ENCODE peak calls at places on chromosomes 3 and 15, in four cellular contexts. J, A, S and W are unnamed samples.

GRCh38 chr3:188338081-188338480 is 184.1 kb downstream of the LPP start:
- DNase-seq in A (no peak), S (no peak), J (no peak), W (no peak)

GRCh38 chr15:58459562-58459961 is 27.8 kb downstream of the LIPC start:
- DNase-seq in A (no peak), S (no peak), J (no peak), W (no peak)

GRCh38 chr3:64067510-64068346 is 44.4 kb upstream of the PSMD6 start:
- DNase-seq in S (no peak), J (no peak), A (no peak), W (no peak)

GRCh38 chr15:25804451-25804850 is 58.7 kb downstream of the ATP10A start:
- DNase-seq in J (no peak), A (no peak), S (no peak), W (no peak)

GRCh38 chr15:99476413-99477222 is 89.2 kb upstream of the MEF2A start:
- DNase-seq in A (peak; percentile 73), J (no peak), S (no peak), W (no peak)

GRCh38 chr3:9257092-9257491 is 7.6 kb upstream of the SRGAP3 start:
- DNase-seq in A (no peak), S (no peak), J (no peak), W (no peak)

GRCh38 chr15:43881944-43882343 is 55.1 kb downstream of the WDR76 start:
- DNase-seq in A (no peak), S (peak; percentile 67), J (no peak), W (no peak)

GRCh38 chr15:47839233-47839867 is 122.0 kb downstream of the SEMA6D start:
- DNase-seq in A (no peak), J (no peak), S (no peak), W (no peak)

GRCh38 chr3:160470181-160470580 is 20.6 kb upstream of the TRIM59 start:
- DNase-seq in S (no peak), A (no peak), J (no peak), W (no peak)

GRCh38 chr3:119380697-119381096 is 82.7 kb downstream of the TMEM39A start:
- DNase-seq in A (no peak), S (no peak), J (no peak), W (no peak)

GRCh38 chr3:127799476-127800222 is 22.7 kb downstream of the MGLL start:
- DNase-seq in J (no peak), A (no peak), S (no peak), W (no peak)

GRCh38 chr3:94305835-94306685 is 243.2 kb downstream of the NSUN3 start:
- DNase-seq in A (peak; percentile 57), S (peak; percentile 8), J (no peak), W (no peak)

GRCh38 chr3:94308767-94309166 is 245.9 kb downstream of the NSUN3 start:
- DNase-seq in S (no peak), A (no peak), J (no peak), W (no peak)

GRCh38 chr3:94310736-94311135 is 247.9 kb downstream of the NSUN3 start:
- DNase-seq in J (no peak), A (no peak), S (no peak), W (no peak)

GRCh38 chr3:94304953-94305352 is 242.1 kb downstream of the NSUN3 start:
- DNase-seq in A (no peak), J (no peak), S (no peak), W (no peak)

GRCh38 chr3:94307588-94307987 is 244.7 kb downstream of the NSUN3 start:
- DNase-seq in A (no peak), J (no peak), S (no peak), W (no peak)
- TF ChIP-seq NR2C2 in A (no peak), J (no peak), S (no peak), W (no peak)

GRCh38 chr3:193780810-193781472 is 187.9 kb downstream of the OPA1 start:
- DNase-seq in S (peak; percentile 72), A (peak; percentile 44), J (peak; percentile 85), W (no peak)
- TF ChIP-seq NR2C2 in S (no peak), A (no peak), J (no peak), W (no peak)

GRCh38 chr3:194283218-194284006 is 67.7 kb downstream of the CPN2 start:
- DNase-seq in J (no peak), S (peak; percentile 2), A (no peak), W (no peak)
- TF ChIP-seq NR2C2 in J (no peak), S (no peak), A (no peak), W (no peak)

DNA sequence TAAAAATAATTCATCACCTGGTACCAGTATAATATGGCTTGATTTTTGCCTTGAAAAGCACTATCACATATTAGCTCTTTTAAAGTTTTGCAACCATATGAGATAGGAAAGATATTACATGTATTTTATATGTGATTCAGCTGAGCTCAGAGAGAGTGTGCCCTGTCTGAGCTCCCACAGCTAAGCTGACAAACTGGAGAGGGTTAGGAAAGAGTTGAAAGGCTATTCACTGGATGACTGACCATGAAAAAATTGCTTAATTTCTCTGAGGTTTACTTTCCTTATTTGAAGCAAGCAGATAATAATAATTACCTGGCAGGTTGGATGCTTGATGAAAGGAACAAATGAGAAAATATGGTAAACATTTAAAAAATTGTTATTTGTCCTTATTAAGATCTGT is 97.4 kb upstream of the CCDC80 start:
- DNase-seq in A (no peak), J (no peak), S (no peak), W (no peak)
- TF ChIP-seq NR2C2 in A (no peak), J (no peak), S (no peak), W (no peak)

GRCh38 chr15:39819449-39820016 is 36.9 kb upstream of the FSIP1 start:
- DNase-seq in J (no peak), S (no peak), A (no peak), W (no peak)

GRCh38 chr15:39828374-39828931 is 45.8 kb upstream of the FSIP1 start:
- DNase-seq in A (no peak), S (no peak), J (no peak), W (no peak)

GRCh38 chr15:39817892-39818291 is 35.3 kb upstream of the FSIP1 start:
- DNase-seq in A (no peak), J (no peak), S (no peak), W (no peak)

DNA sequence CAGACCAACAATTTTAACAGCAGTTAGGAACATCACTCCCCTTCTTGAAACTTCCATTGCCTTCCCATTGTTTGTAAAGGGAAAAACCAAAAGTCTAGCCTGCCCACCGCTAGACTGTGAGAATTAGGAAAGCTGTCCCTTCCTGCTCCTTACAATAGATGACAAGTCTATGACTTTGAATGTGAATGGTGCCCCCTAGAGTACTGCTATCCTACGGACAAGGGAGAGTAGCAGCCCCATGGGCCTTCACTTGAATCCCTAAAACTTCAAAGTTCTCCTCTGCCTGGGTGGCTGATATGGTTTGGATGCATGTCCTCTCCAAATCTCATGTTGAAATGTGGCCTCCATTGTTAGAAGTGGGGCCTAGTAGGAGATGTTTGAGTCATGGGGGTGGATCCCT is 41.0 kb upstream of the FSIP1 start:
- DNase-seq in S (no peak), A (no peak), J (no peak), W (no peak)
- TF ChIP-seq NR2C2 in S (no peak), A (no peak), J (no peak), W (no peak)